ENCODE peak calls at places on chromosome 21, in four cellular contexts. Y is HFF-Myc, X is epithelial cell of esophagus, B is choroid plexus epithelial cell. E is an unnamed sample.

GRCh38 chr21:17602874-17603273 is 9.8 kb downstream of the BTG3 start:
- DNase-seq in Y (no peak), X (no peak), B (peak; percentile 80), E (peak; percentile 38)

GRCh38 chr21:28442085-28442484 is 550.6 kb downstream of the LTN1 start:
- DNase-seq in Y (no peak), X (no peak), B (no peak), E (no peak)

GRCh38 chr21:31801551-31802234 is 69.8 kb upstream of the SCAF4 start:
- DNase-seq in Y (no peak), X (no peak), B (no peak), E (no peak)

GRCh38 chr21:29538115-29538514 is 239.4 kb downstream of the BACH1 start:
- DNase-seq in Y (no peak), X (no peak), B (peak; percentile 84), E (peak; percentile 46)

GRCh38 chr21:25691931-25692330 is 42.8 kb downstream of the ATP5PF start:
- DNase-seq in Y (no peak), X (no peak), B (no peak), E (no peak)

GRCh38 chr21:31326478-31327247 is 17.4 kb downstream of the TIAM1 start:
- DNase-seq in Y (no peak), X (no peak), B (no peak), E (peak; percentile 35)

GRCh38 chr21:27804515-27804914 is 837.6 kb upstream of the ADAMTS5 start:
- DNase-seq in Y (no peak), X (no peak), B (no peak), E (no peak)

GRCh38 chr21:31677047-31677446 is 17.6 kb downstream of the SOD1 start:
- DNase-seq in Y (no peak), X (no peak), B (no peak), E (no peak)

GRCh38 chr21:29189358-29189757 is 58.9 kb downstream of the MAP3K7CL start:
- DNase-seq in Y (no peak), X (peak; percentile 43), B (peak; percentile 50), E (peak; percentile 52)

GRCh38 chr21:18908641-18909040 is 505.1 kb upstream of the TMPRSS15 start:
- DNase-seq in Y (no peak), X (no peak), B (no peak), E (no peak)

GRCh38 chr21:24514081-24514733 is 1093.1 kb downstream of the MRPL39 start:
- DNase-seq in Y (no peak), X (peak; percentile 0), B (peak; percentile 1), E (peak; percentile 20)

GRCh38 chr21:34154878-34155277 is 81.5 kb downstream of the MRPS6 start:
- DNase-seq in Y (no peak), X (no peak), B (no peak), E (no peak)
- H3K4me3 ChIP-seq in Y (no peak overlapping the region), X (no peak overlapping the region), B (no peak overlapping the region), E (no peak overlapping the region)

GRCh38 chr21:39601194-39601940 is 11.4 kb upstream of the B3GALT5 start:
- DNase-seq in Y (no peak), X (no peak), B (no peak), E (no peak)
- TF ChIP-seq CTCF in Y (no peak), X (no peak), B (no peak), E (no peak)

DNA sequence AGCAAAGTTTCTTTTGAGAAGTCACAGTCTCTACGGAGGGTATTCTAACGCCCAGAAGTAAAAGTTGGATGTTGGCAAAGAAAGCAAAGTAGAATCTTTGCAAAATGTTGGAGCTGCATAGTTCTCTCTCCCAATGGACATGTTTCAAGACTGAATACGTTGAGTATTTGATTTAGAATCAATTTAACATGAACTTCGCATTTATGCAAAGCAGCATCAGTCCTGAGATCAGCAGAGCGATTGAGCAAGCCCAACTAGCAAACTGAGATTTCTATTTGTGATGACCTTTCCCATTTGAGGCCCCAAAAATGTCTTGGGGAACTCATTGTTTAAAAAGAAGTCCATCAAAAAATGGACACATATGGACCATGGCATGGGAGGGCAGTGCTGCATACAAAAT is 8.0 kb downstream of the RUNX1 start:
- DNase-seq in Y (no peak), X (no peak), B (no peak), E (no peak)
- H3K4me3 ChIP-seq in Y (no peak overlapping the region), X (no peak overlapping the region), B (no peak overlapping the region), E (no peak overlapping the region)

GRCh38 chr21:46326110-46326703 is 2.3 kb downstream of the PCNT start:
- DNase-seq in Y (no peak), X (peak; percentile 16), B (no peak), E (no peak)
- TF ChIP-seq CTCF in Y (no peak), X (no peak), B (no peak), E (no peak)

GRCh38 chr21:16422702-16423101 is 692.9 kb downstream of the USP25 start:
- DNase-seq in Y (no peak), X (no peak), B (no peak), E (peak; percentile 45)

GRCh38 chr21:16418211-16418610 is 688.4 kb downstream of the USP25 start:
- DNase-seq in Y (no peak), X (no peak), B (peak; percentile 71), E (peak; percentile 56)

GRCh38 chr21:16420086-16420724 is 690.4 kb downstream of the USP25 start:
- DNase-seq in Y (no peak), X (peak; percentile 78), B (peak; percentile 87), E (peak; percentile 83)

GRCh38 chr21:16418663-16419062 is 688.9 kb downstream of the USP25 start:
- DNase-seq in Y (no peak), X (no peak), B (no peak), E (peak; percentile 8)

DNA sequence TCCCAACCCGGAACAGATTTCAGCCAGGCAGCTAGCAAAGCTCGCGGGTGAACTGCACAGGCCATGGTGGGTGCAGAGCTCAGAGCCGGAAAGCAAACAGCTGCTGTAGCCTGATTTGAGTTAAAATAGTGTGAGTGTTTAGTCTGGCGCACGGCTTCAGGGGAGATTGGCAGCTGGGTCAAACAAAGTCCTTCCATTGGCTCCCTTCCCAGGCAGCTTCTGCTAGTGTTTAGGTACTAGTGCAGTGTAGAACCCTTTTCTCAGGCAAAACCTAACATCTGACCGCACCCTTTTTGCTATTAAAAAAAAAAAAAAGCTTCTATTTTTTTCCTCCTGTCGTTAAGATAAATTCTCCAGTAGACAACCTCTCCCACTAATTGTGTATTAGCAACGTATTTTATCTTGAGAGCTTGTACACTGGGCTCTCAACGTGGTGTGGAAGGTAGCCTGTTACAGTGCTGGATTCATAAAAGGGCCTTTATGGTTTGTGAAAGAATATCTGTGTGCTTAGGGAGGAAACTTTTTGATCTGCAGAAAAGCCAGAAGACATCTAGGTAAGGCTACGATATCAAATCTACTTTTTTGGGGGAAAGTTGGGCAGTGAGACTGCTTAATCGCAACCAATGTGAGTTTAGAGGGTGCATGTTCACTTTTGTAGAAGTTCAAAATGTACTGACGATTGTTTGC is 689.5 kb downstream of the USP25 start:
- DNase-seq in Y (peak; percentile 79), X (peak; percentile 36), B (peak; percentile 97), E (peak; percentile 83)
- H3K4me3 ChIP-seq in Y (no peak overlapping the region), X (peak overlapping the region; percentile 58), B (peak overlapping the region; percentile 62), E (peak overlapping the region; percentile 52)

GRCh38 chr21:42397291-42398129 is 1.7 kb upstream of the TMPRSS3 start:
- DNase-seq in Y (no peak), X (no peak), B (no peak), E (no peak)

GRCh38 chr21:42398130-42398394 is 2.2 kb upstream of the TMPRSS3 start:
- DNase-seq in Y (no peak), X (no peak), B (no peak), E (no peak)

GRCh38 chr21:42400525-42400924 is 3.2 kb upstream of the UBASH3A start:
- DNase-seq in Y (peak; percentile 22), X (peak; percentile 34), B (peak; percentile 59), E (peak; percentile 42)

GRCh38 chr21:42395910-42396625 is at the start of gene TMPRSS3:
- DNase-seq in Y (no peak), X (no peak), B (no peak), E (no peak)

GRCh38 chr21:42398414-42399030 is 2.7 kb upstream of the TMPRSS3 start:
- DNase-seq in Y (no peak), X (no peak), B (no peak), E (no peak)
- TF ChIP-seq CTCF in Y (no peak), X (no peak), B (no peak), E (no peak)

DNA sequence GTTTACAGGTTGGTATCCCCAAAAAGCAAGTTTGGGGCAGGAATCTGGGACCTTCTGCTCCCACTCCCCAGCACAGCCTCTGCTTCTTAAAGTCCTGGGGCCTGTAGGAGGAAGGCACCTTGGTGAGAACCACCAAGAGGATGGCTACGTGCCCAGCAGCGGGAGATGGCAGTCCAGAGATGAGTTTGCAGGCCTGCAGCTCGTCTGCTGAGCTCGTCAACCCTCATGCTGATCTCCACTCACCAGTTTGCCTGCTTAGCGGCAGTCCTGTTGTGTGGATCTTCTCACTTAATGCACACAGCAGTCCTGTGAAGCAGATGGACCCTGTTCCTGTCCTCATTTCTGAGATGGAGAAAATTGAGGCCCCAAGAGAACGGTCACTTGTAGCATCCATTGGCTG is 160.5 kb downstream of the DYRK1A start:
- DNase-seq in Y (no peak), X (no peak), B (no peak), E (no peak)
- H3K4me3 ChIP-seq in Y (no peak overlapping the region), X (no peak overlapping the region), B (no peak overlapping the region), E (no peak overlapping the region)

DNA sequence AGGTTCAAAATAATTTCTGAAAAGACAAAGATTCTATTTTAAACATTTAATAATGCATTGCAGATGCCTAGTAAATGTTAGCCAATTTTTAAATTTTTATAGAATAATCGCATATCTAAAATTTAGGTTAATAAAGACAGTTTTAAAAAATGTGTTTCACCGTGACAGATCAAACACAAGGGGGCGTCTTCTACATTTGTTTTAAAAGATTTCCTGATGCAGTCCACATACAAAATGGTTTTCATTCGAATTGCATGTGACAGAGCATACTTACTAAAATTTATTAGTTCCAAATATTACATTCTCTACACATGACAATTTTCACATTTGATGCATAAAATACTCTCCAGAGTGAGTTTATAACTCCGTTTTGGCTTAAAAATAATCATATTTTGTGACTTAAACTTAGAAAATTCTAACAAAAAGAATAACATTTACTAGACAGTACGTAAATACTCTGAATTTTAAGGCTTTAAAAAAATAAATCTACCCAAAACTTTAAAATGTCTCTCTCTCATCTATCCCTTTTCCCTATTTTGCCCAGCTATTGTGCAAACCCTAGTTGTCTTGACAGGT is 75.5 kb downstream of the ADAMTS1 start:
- DNase-seq in Y (no peak), X (peak; percentile 58), B (peak; percentile 81), E (peak; percentile 78)
- TF ChIP-seq CTCF in Y (peak; percentile 31), X (peak; percentile 49), B (peak; percentile 62), E (peak; percentile 46)